ENCODE peak calls at places on chromosomes 5 and 9, in four cellular contexts. S is SK-N-MC, E is neural progenitor cell, F is PC-3. L is an unnamed sample.

GRCh38 chr9:24590432-24590831 is 44.7 kb upstream of the IZUMO3 start:
- DNase-seq in S (no peak), E (no peak), F (peak; percentile 37), L (no peak)

GRCh38 chr9:38437193-38437823 is 13.1 kb upstream of the IGFBPL1 start:
- DNase-seq in S (no peak), E (no peak), F (peak; percentile 84), L (no peak)

GRCh38 chr5:95884021-95884333 is 61.5 kb upstream of the GLRX start:
- DNase-seq in S (no peak), E (no peak), F (peak; percentile 52), L (no peak)

GRCh38 chr5:173802670-173803165 is 85.4 kb upstream of the CPEB4 start:
- DNase-seq in S (no peak), E (no peak), F (peak; percentile 39), L (peak; percentile 79)

GRCh38 chr5:19498852-19499251 is 489.1 kb downstream of the CDH18 start:
- DNase-seq in S (no peak), E (no peak), F (peak; percentile 58), L (no peak)

GRCh38 chr5:79200573-79201183 is 35.3 kb upstream of the JMY start:
- DNase-seq in S (no peak), E (peak; percentile 13), F (peak; percentile 52), L (no peak)

GRCh38 chr9:8696536-8696935 is 897.0 kb upstream of the DMAC1 start:
- DNase-seq in S (no peak), E (no peak), F (no peak), L (no peak)

GRCh38 chr5:31720811-31721345 is 81.9 kb downstream of the PDZD2 start:
- DNase-seq in S (no peak), E (no peak), F (no peak), L (no peak)

GRCh38 chr9:26856413-26857032 is 36.1 kb downstream of the CAAP1 start:
- DNase-seq in S (no peak), E (peak; percentile 71), F (peak; percentile 69), L (no peak)

GRCh38 chr5:82312373-82312856 is 34.3 kb upstream of the RPS23 start:
- DNase-seq in S (no peak), E (peak; percentile 83), F (peak; percentile 83), L (no peak)

GRCh38 chr5:102629827-102630605 is 125.1 kb upstream of the PAM start:
- DNase-seq in S (no peak), E (no peak), F (no peak), L (no peak)

GRCh38 chr9:79246170-79246569 is 325.6 kb upstream of the TLE4 start:
- DNase-seq in S (no peak), E (no peak), F (no peak), L (no peak)

GRCh38 chr5:112418412-112419049 is 546 bp downstream of the EPB41L4A start:
- DNase-seq in S (no peak), E (peak; percentile 30), F (no peak), L (no peak)

GRCh38 chr9:15386465-15386864 is 36.2 kb upstream of the SNAPC3 start:
- DNase-seq in S (no peak), E (no peak), F (no peak), L (no peak)
- H3K9ac ChIP-seq in S (no peak overlapping the region), E (no peak overlapping the region), F (no peak overlapping the region), L (no peak overlapping the region)

DNA sequence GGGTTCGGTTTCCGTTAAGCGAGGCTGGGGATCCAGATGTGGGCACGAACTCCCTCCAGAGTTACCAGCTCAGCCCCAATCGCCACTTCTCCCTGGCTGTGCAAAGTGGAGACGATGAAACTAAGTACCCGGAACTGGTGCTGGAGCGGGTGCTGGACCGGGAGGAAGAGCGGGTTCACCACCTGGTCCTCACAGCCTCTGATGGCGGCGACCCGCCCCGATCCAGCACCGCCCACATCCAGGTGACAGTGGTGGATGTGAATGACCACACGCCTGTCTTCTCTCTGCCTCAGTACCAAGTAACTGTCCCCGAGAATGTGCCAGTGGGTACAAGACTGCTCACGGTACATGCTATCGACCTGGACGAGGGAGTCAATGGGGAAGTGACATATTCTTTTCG is 803 bp downstream of the PCDHGA7 start:
- DNase-seq in S (no peak), E (no peak), F (no peak), L (no peak)
- H3K9me3 ChIP-seq in S (no peaks in the 10 kb centered on the region), E (peaks cover 3% of the 10 kb centered on the region), F (peaks cover 4% of the 10 kb centered on the region), L (peaks cover 62% of the 10 kb centered on the region)

DNA sequence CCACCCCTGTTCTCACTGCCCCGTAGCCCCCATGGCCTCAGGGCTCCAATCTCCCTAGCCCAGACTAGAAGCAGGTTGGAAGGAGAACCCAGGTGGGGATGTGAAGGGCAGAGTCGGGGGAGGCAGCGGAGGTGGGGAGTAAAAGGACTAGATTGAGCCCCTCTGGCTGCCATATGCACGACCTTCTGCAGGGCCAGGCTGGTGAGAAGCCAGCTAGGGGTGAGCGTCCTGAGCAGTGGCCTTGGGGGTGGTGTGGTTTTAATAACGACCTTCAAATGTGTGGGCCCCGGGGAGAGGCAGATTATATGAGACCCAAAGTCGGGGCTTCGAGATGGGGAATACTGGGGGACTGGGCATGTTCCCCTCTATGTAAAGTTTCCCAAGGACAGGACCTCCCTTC is 139.5 kb downstream of the C9orf50 start:
- DNase-seq in S (no peak), E (no peak), F (no peak), L (no peak)
- H3K27ac ChIP-seq in S (peak overlapping the region; percentile 100), E (no peak overlapping the region), F (no peak overlapping the region), L (peak overlapping the region; percentile 99)

GRCh38 chr5:154818459-154819116 is 31.8 kb downstream of the FAXDC2 start:
- DNase-seq in S (no peak), E (no peak), F (no peak), L (peak; percentile 15)
- H3K9ac ChIP-seq in S (no peak overlapping the region), E (no peak overlapping the region), F (no peak overlapping the region), L (no peak overlapping the region)

DNA sequence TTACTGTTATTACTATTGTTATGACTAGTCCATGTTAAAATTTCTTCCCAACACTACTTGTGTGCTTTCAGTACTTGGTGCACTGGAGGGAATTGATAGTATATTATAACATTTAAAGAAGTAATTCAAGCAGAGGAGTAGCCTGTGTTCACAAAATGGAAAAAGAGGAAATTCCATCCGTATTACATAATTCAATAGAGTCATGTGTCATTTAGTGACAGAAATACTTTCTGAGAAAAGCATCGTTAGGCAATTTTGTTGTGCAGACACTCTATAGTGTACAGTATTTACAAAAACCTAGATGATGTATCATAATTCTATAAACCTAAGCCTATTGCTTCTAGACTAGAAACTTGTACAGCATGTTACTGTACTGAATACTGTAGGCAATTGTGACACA is 78.3 kb upstream of the PCSK5 start:
- DNase-seq in S (no peak), E (no peak), F (no peak), L (no peak)
- H3K9me3 ChIP-seq in S (no peaks in the 10 kb centered on the region), E (peaks cover 6% of the 10 kb centered on the region), F (no peaks in the 10 kb centered on the region), L (peaks cover 7% of the 10 kb centered on the region)

GRCh38 chr5:77156379-77156778 is 54.1 kb upstream of the PDE8B start:
- DNase-seq in S (no peak), E (no peak), F (no peak), L (no peak)
- H3K27ac ChIP-seq in S (no peak overlapping the region), E (no peak overlapping the region), F (no peak overlapping the region), L (no peak overlapping the region)

GRCh38 chr9:76891279-76891678 is 14.6 kb downstream of the PRUNE2 start:
- DNase-seq in S (no peak), E (no peak), F (no peak), L (no peak)

GRCh38 chr9:76887003-76887821 is 18.7 kb downstream of the PRUNE2 start:
- DNase-seq in S (no peak), E (no peak), F (no peak), L (no peak)

GRCh38 chr9:76884823-76885222 is 21.1 kb downstream of the PRUNE2 start:
- DNase-seq in S (no peak), E (no peak), F (no peak), L (no peak)

GRCh38 chr9:76886318-76886717 is 19.6 kb downstream of the PRUNE2 start:
- DNase-seq in S (no peak), E (no peak), F (no peak), L (no peak)

DNA sequence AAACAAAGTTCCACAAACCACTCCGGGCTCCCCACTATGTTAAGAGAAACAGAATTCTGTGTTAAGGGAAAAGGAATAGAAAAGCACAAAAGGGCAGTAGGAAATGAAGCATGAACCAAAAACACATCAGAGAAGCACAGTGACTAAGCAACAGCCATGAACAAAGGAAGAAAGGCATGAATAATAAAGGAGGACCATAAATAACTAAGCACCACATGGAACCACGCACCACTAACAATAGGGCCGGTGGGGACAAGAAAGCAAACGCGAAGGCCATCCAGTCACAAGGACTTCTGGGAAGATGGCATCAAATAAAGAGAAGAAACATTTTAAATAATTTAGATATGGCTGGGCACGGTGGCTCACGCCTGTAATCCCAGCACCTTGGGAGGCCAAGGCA is 18.0 kb downstream of the PRUNE2 start:
- DNase-seq in S (no peak), E (no peak), F (no peak), L (no peak)
- H3K9ac ChIP-seq in S (no peak overlapping the region), E (no peak overlapping the region), F (no peak overlapping the region), L (no peak overlapping the region)